ENCODE peak calls at places on chromosomes 6 and 20, in nine cellular contexts. One of them, this sample, is unnamed.

GRCh38 chr6:40586369-40586768 is 795 bp downstream of the LRFN2 start:
- DNase-seq in HepG2: no peak
- DNase-seq in A549: no peak
- DNase-seq in esophagus muscularis mucosa: no peak
- DNase-seq in K562: no peak
- DNase-seq in SK-N-SH: peak
- DNase-seq in upper lobe of left lung: peak
- DNase-seq in stomach: no peak
- DNase-seq in ovary: no peak
- DNase-seq in this sample: no peak

GRCh38 chr20:56783826-56784225 is 154.7 kb downstream of the TFAP2C start:
- DNase-seq in HepG2: no peak
- DNase-seq in A549: peak
- DNase-seq in esophagus muscularis mucosa: no peak
- DNase-seq in K562: no peak
- DNase-seq in SK-N-SH: no peak
- DNase-seq in upper lobe of left lung: no peak
- DNase-seq in stomach: no peak
- DNase-seq in ovary: no peak
- DNase-seq in this sample: no peak

GRCh38 chr20:36305602-36306556 is at the start of gene DLGAP4:
- DNase-seq in HepG2: no peak
- DNase-seq in A549: no peak
- DNase-seq in esophagus muscularis mucosa: no peak
- DNase-seq in K562: no peak
- DNase-seq in SK-N-SH: peak
- DNase-seq in upper lobe of left lung: peak
- DNase-seq in stomach: peak
- DNase-seq in ovary: no peak
- DNase-seq in this sample: no peak

GRCh38 chr6:125259354-125259736 is 42.4 kb downstream of the HDDC2 start:
- DNase-seq in HepG2: no peak
- DNase-seq in A549: no peak
- DNase-seq in esophagus muscularis mucosa: no peak
- DNase-seq in K562: no peak
- DNase-seq in SK-N-SH: no peak
- DNase-seq in upper lobe of left lung: no peak
- DNase-seq in stomach: no peak
- DNase-seq in ovary: no peak
- DNase-seq in this sample: no peak

GRCh38 chr6:112881828-112882227 is 534.7 kb downstream of the RFPL4B start:
- DNase-seq in HepG2: no peak
- DNase-seq in A549: no peak
- DNase-seq in esophagus muscularis mucosa: no peak
- DNase-seq in K562: no peak
- DNase-seq in SK-N-SH: no peak
- DNase-seq in upper lobe of left lung: no peak
- DNase-seq in stomach: no peak
- DNase-seq in ovary: no peak
- DNase-seq in this sample: no peak

GRCh38 chr6:127968394-127968793 is 67.5 kb upstream of the THEMIS start:
- DNase-seq in HepG2: no peak
- DNase-seq in A549: no peak
- DNase-seq in esophagus muscularis mucosa: no peak
- DNase-seq in K562: no peak
- DNase-seq in SK-N-SH: no peak
- DNase-seq in upper lobe of left lung: no peak
- DNase-seq in stomach: no peak
- DNase-seq in ovary: no peak
- DNase-seq in this sample: no peak

GRCh38 chr20:63696311-63696627 is 183 bp upstream of the TNFRSF6B start:
- DNase-seq in HepG2: no peak
- DNase-seq in A549: no peak
- DNase-seq in esophagus muscularis mucosa: no peak
- DNase-seq in K562: peak
- DNase-seq in SK-N-SH: no peak
- DNase-seq in upper lobe of left lung: no peak
- DNase-seq in stomach: no peak
- DNase-seq in ovary: no peak
- DNase-seq in this sample: no peak

GRCh38 chr6:27273783-27274182 is 26.3 kb downstream of the PRSS16 start:
- DNase-seq in HepG2: no peak
- DNase-seq in A549: no peak
- DNase-seq in esophagus muscularis mucosa: no peak
- DNase-seq in K562: peak
- DNase-seq in SK-N-SH: no peak
- DNase-seq in upper lobe of left lung: no peak
- DNase-seq in stomach: no peak
- DNase-seq in ovary: no peak
- DNase-seq in this sample: no peak

GRCh38 chr20:23145281-23145700 is 59.2 kb upstream of the CD93 start:
- DNase-seq in HepG2: no peak
- DNase-seq in A549: no peak
- DNase-seq in esophagus muscularis mucosa: no peak
- DNase-seq in K562: no peak
- DNase-seq in SK-N-SH: no peak
- DNase-seq in upper lobe of left lung: no peak
- DNase-seq in stomach: no peak
- DNase-seq in ovary: no peak
- DNase-seq in this sample: no peak

GRCh38 chr6:134938896-134939295 is 11.0 kb downstream of the ALDH8A1 start:
- DNase-seq in HepG2: no peak
- DNase-seq in A549: no peak
- DNase-seq in esophagus muscularis mucosa: no peak
- DNase-seq in K562: no peak
- DNase-seq in SK-N-SH: no peak
- DNase-seq in upper lobe of left lung: no peak
- DNase-seq in stomach: no peak
- DNase-seq in ovary: no peak
- DNase-seq in this sample: no peak

GRCh38 chr6:111752476-111752875 is 120.8 kb downstream of the FYN start:
- DNase-seq in HepG2: no peak
- DNase-seq in A549: no peak
- DNase-seq in esophagus muscularis mucosa: no peak
- DNase-seq in K562: no peak
- DNase-seq in SK-N-SH: no peak
- DNase-seq in upper lobe of left lung: no peak
- DNase-seq in stomach: no peak
- DNase-seq in ovary: no peak
- DNase-seq in this sample: no peak

GRCh38 chr20:18614244-18614643 is 26.4 kb downstream of the DTD1 start:
- DNase-seq in HepG2: no peak
- DNase-seq in A549: no peak
- DNase-seq in esophagus muscularis mucosa: peak
- DNase-seq in K562: no peak
- DNase-seq in SK-N-SH: no peak
- DNase-seq in upper lobe of left lung: no peak
- DNase-seq in stomach: no peak
- DNase-seq in ovary: no peak
- DNase-seq in this sample: no peak

GRCh38 chr6:105509506-105510331 is 106.8 kb upstream of the PREP start:
- DNase-seq in HepG2: no peak
- DNase-seq in A549: peak
- DNase-seq in esophagus muscularis mucosa: no peak
- DNase-seq in K562: peak
- DNase-seq in SK-N-SH: peak
- DNase-seq in upper lobe of left lung: peak
- DNase-seq in stomach: no peak
- DNase-seq in ovary: peak
- DNase-seq in this sample: peak

GRCh38 chr6:72623808-72624207 is 1.9 kb downstream of the KCNQ5 start:
- DNase-seq in HepG2: no peak
- DNase-seq in A549: no peak
- DNase-seq in esophagus muscularis mucosa: no peak
- DNase-seq in K562: no peak
- DNase-seq in SK-N-SH: no peak
- DNase-seq in upper lobe of left lung: no peak
- DNase-seq in stomach: no peak
- DNase-seq in ovary: no peak
- DNase-seq in this sample: no peak

GRCh38 chr6:88368071-88368787 is 202.1 kb upstream of the CNR1 start:
- DNase-seq in HepG2: no peak
- DNase-seq in A549: peak
- DNase-seq in esophagus muscularis mucosa: no peak
- DNase-seq in K562: no peak
- DNase-seq in SK-N-SH: no peak
- DNase-seq in upper lobe of left lung: no peak
- DNase-seq in stomach: no peak
- DNase-seq in ovary: no peak
- DNase-seq in this sample: no peak

GRCh38 chr20:52798124-52798523 is 174.0 kb upstream of the TSHZ2 start:
- DNase-seq in HepG2: no peak
- DNase-seq in A549: no peak
- DNase-seq in esophagus muscularis mucosa: no peak
- DNase-seq in K562: no peak
- DNase-seq in SK-N-SH: no peak
- DNase-seq in upper lobe of left lung: no peak
- DNase-seq in stomach: no peak
- DNase-seq in ovary: no peak
- DNase-seq in this sample: no peak

DNA sequence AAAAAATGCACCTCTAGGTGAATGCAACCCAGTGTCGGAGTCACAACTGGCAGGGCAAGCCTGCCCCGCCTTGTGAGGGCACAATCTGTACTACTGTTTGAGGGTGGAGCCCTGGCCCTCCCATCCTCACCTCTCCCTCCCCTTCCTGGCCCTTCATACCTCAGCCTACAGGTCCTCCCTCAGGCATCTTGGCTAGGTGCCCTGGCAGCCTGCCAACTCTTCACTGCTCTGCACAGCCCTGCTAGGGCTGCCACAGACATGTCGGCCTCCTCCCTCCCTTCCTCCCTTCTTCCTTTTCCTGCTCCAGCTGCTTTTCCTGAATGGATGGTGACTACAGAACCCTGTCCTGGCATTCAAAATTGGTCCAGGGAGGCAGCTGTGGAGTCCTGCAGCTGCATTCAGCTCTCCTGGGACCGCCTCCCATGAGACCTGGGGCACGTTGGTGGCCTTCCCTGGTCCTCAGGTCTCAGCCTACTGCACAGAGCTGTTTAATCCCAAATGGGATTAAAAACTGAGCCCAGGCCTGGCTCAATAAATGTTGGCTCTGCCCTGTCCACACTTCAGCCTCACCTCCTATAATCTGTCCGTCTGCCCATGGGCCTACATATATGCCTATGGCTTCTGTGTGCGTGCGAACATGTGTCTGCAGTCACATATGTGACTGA is 52.7 kb downstream of the CDH22 start:
- DNase-seq in HepG2: peak
- DNase-seq in A549: peak
- DNase-seq in esophagus muscularis mucosa: no peak
- DNase-seq in K562: peak
- DNase-seq in SK-N-SH: peak
- DNase-seq in upper lobe of left lung: no peak
- DNase-seq in stomach: peak
- DNase-seq in ovary: peak
- DNase-seq in this sample: peak
- TF ChIP-seq EP300 in HepG2: no peak
- TF ChIP-seq EP300 in A549: no peak
- TF ChIP-seq EP300 in esophagus muscularis mucosa: no peak
- TF ChIP-seq EP300 in K562: no peak
- TF ChIP-seq EP300 in SK-N-SH: no peak
- TF ChIP-seq EP300 in upper lobe of left lung: no peak
- TF ChIP-seq EP300 in stomach: no peak
- TF ChIP-seq EP300 in ovary: no peak
- TF ChIP-seq EP300 in this sample: no peak

DNA sequence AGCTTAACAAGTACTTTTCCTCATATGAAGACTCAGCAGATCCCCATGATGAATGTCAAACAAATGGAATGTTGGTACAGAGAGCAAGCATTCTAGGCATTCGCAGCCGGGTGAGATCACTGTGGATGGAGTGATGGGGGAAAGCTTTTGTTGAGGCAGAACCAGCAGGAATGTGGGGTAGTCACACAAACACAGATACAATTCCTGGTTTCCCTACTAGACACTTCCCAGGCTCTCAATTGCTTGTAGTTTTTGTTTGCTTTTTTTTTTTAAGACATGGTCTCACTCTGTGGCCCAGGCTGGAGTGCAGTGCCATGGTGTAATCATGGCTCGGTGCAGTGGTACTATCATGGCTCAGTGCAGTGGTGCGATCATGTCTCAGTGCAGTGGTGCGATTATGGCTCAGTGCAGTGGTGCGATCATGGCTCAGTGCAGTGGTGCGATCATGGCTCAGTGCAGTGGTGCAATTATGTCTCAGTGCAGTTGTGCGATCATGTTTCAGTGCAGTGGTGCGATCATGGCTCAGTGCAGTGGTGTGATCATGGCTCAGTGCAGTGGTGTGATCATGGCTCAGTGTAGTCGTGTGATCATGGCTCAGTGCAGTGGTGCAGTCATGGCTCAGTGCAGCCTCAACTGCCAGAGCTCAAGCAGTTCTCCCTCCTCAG is 15.4 kb upstream of the IER3 start:
- DNase-seq in HepG2: peak
- DNase-seq in A549: peak
- DNase-seq in esophagus muscularis mucosa: no peak
- DNase-seq in K562: no peak
- DNase-seq in SK-N-SH: no peak
- DNase-seq in upper lobe of left lung: no peak
- DNase-seq in stomach: no peak
- DNase-seq in ovary: no peak
- DNase-seq in this sample: no peak
- TF ChIP-seq EP300 in HepG2: peak
- TF ChIP-seq EP300 in A549: peak
- TF ChIP-seq EP300 in esophagus muscularis mucosa: no peak
- TF ChIP-seq EP300 in K562: no peak
- TF ChIP-seq EP300 in SK-N-SH: no peak
- TF ChIP-seq EP300 in upper lobe of left lung: no peak
- TF ChIP-seq EP300 in stomach: no peak
- TF ChIP-seq EP300 in ovary: no peak
- TF ChIP-seq EP300 in this sample: no peak

DNA sequence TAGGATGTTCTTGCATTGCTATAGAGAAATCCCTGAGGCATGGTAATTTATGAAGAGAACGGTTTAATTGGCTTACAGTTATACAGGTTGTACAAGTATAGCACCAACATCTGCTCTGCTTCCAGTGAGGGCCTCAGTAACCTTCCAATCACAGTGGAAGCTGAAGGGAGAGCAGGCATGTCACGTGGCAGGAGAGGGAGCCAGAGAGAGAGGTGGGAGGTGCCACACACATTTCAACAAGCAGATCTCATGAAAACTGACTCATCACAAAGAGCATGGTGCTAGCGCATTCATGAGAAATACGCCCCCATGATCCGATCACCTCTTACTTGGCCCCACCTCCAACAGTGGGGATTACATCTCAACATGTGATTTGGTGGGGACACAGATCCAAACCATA is 871.2 kb downstream of the TFAP2A start:
- DNase-seq in HepG2: no peak
- DNase-seq in A549: no peak
- DNase-seq in esophagus muscularis mucosa: no peak
- DNase-seq in K562: no peak
- DNase-seq in SK-N-SH: no peak
- DNase-seq in upper lobe of left lung: no peak
- DNase-seq in stomach: no peak
- DNase-seq in ovary: no peak
- DNase-seq in this sample: no peak
- TF ChIP-seq EP300 in HepG2: no peak
- TF ChIP-seq EP300 in A549: no peak
- TF ChIP-seq EP300 in esophagus muscularis mucosa: no peak
- TF ChIP-seq EP300 in K562: no peak
- TF ChIP-seq EP300 in SK-N-SH: no peak
- TF ChIP-seq EP300 in upper lobe of left lung: no peak
- TF ChIP-seq EP300 in stomach: no peak
- TF ChIP-seq EP300 in ovary: no peak
- TF ChIP-seq EP300 in this sample: no peak

GRCh38 chr6:29236060-29236459 is 65.4 kb downstream of the OR2J2 start:
- DNase-seq in HepG2: no peak
- DNase-seq in A549: no peak
- DNase-seq in esophagus muscularis mucosa: no peak
- DNase-seq in K562: no peak
- DNase-seq in SK-N-SH: no peak
- DNase-seq in upper lobe of left lung: no peak
- DNase-seq in stomach: no peak
- DNase-seq in ovary: no peak
- DNase-seq in this sample: no peak
- TF ChIP-seq EP300 in HepG2: no peak
- TF ChIP-seq EP300 in A549: no peak
- TF ChIP-seq EP300 in esophagus muscularis mucosa: no peak
- TF ChIP-seq EP300 in K562: no peak
- TF ChIP-seq EP300 in SK-N-SH: no peak
- TF ChIP-seq EP300 in upper lobe of left lung: no peak
- TF ChIP-seq EP300 in stomach: no peak
- TF ChIP-seq EP300 in ovary: no peak
- TF ChIP-seq EP300 in this sample: no peak

This sample was measured in tibial nerve.